ENCODE peak calls at places on chromosomes 4 and X, in five cellular contexts. Q is tibial artery, O is psoas muscle, C is fibroblast of lung, N is transverse colon. P is an unnamed sample. For H3K36me3 and H3K9me3, the result is how much of the 10 kb centered on the place peaks cover.

GRCh38 chr4:108107729-108108382 is 60.9 kb downstream of the LEF1 start:
- DNase-seq in C (no peak), Q (no peak), N (no peak), O (no peak), P (no peak)

GRCh38 chr4:85571008-85571407 is 96.1 kb downstream of the ARHGAP24 start:
- DNase-seq in C (no peak), O (no peak), N (no peak), Q (no peak), P (no peak)

GRCh38 chr4:70577220-70577927 is 14.7 kb upstream of the AMBN start:
- DNase-seq in Q (no peak), N (no peak), C (no peak), O (no peak), P (no peak)

GRCh38 chr4:183289688-183290087 is 30.4 kb downstream of the CLDN22 start:
- DNase-seq in N (no peak), C (no peak), O (no peak), Q (no peak), P (peak)

GRCh38 chrX:57573754-57574153 is 18.1 kb upstream of the ZXDB start:
- DNase-seq in O (no peak), Q (no peak), N (no peak), C (no peak), P (no peak)

GRCh38 chr4:56086561-56086960 is 137.8 kb downstream of the CEP135 start:
- DNase-seq in N (peak), O (no peak), Q (no peak), C (no peak), P (no peak)

GRCh38 chr4:15173251-15173650 is 171.0 kb downstream of the CPEB2 start:
- DNase-seq in C (no peak), N (no peak), O (no peak), Q (no peak), P (no peak)

GRCh38 chr4:6769138-6769983 is 13.2 kb upstream of the KIAA0232 start:
- DNase-seq in C (no peak), N (no peak), O (no peak), Q (no peak), P (no peak)

GRCh38 chr4:44025376-44026020 is 423.1 kb downstream of the KCTD8 start:
- DNase-seq in N (no peak), C (no peak), Q (no peak), O (no peak), P (no peak)

GRCh38 chr4:6962211-6963041 is 52.8 kb downstream of the TBC1D14 start:
- DNase-seq in Q (no peak), O (no peak), N (no peak), C (no peak), P (no peak)

GRCh38 chr4:169810325-169811323 is 52.9 kb upstream of the HPF1 start:
- DNase-seq in N (peak), C (peak), O (no peak), Q (no peak), P (no peak)

GRCh38 chr4:169270156-169270809 is 473 bp downstream of the SH3RF1 start:
- DNase-seq in Q (peak), N (peak), O (peak), C (peak), P (peak)

GRCh38 chrX:2954541-2954940 is 25.4 kb upstream of the ARSD start:
- DNase-seq in Q (no peak), C (no peak), N (no peak), O (no peak), P (no peak)

GRCh38 chr4:173200103-173200502 is 31.5 kb downstream of the GALNT7 start:
- DNase-seq in N (no peak), C (no peak), O (no peak), Q (no peak), P (no peak)

GRCh38 chr4:52853351-52853750 is 8.8 kb upstream of the RASL11B start:
- DNase-seq in C (peak), N (no peak), O (no peak), Q (no peak), P (no peak)

GRCh38 chr4:158016511-158016910 is 156.3 kb downstream of the GASK1B start:
- DNase-seq in N (no peak), O (no peak), Q (no peak), C (peak), P (no peak)

GRCh38 chr4:8664976-8665375 is 72.4 kb downstream of the CPZ start:
- DNase-seq in Q (no peak), C (no peak), O (no peak), N (no peak), P (no peak)

GRCh38 chr4:122921971-122922876 is at the start of gene NUDT6:
- DNase-seq in N (peak), C (peak), O (peak), Q (peak), P (peak)

GRCh38 chr4:147482281-147482680 is 1.4 kb downstream of the EDNRA start:
- DNase-seq in Q (no peak), O (no peak), N (no peak), C (peak), P (no peak)

GRCh38 chr4:174252412-174252811 is 31.1 kb downstream of the FBXO8 start:
- DNase-seq in N (no peak), Q (no peak), O (no peak), C (no peak), P (no peak)

GRCh38 chrX:65644621-65645287 is 22.7 kb upstream of the MSN start:
- DNase-seq in Q (peak), C (peak), O (peak), N (peak), P (peak)

GRCh38 chr4:13541720-13542576 is 2.4 kb downstream of the NKX3-2 start:
- DNase-seq in Q (no peak), N (peak), C (no peak), O (no peak), P (no peak)

GRCh38 chr4:13092702-13093101 is 391.4 kb downstream of the RAB28 start:
- DNase-seq in N (no peak), Q (peak), O (no peak), C (peak), P (peak)

GRCh38 chrX:119753639-119754257 is 4.6 kb upstream of the SOWAHD start:
- DNase-seq in Q (no peak), O (no peak), C (no peak), N (peak), P (no peak)

GRCh38 chr4:67332627-67333026 is 212.7 kb downstream of the CENPC start:
- DNase-seq in O (no peak), N (no peak), Q (no peak), C (no peak), P (no peak)

GRCh38 chr4:145176641-145177432 is 3.6 kb downstream of the OTUD4 start:
- DNase-seq in O (no peak), N (no peak), Q (no peak), C (no peak), P (no peak)

GRCh38 chrX:22109442-22109841 is 77.3 kb downstream of the PHEX start:
- DNase-seq in C (peak), Q (no peak), O (no peak), N (no peak), P (no peak)

GRCh38 chrX:47637546-47638195 is 7.9 kb upstream of the CFP start:
- DNase-seq in Q (peak), N (peak), O (peak), C (peak), P (no peak)

GRCh38 chr4:142743071-142743825 is 102.9 kb downstream of the INPP4B start:
- DNase-seq in N (no peak), Q (no peak), O (no peak), C (peak), P (no peak)

GRCh38 chr4:94076498-94076897 is 131.2 kb upstream of the SMARCAD1 start:
- DNase-seq in N (no peak), O (no peak), C (no peak), Q (no peak), P (no peak)

GRCh38 chr4:165972747-165973146 is 99.7 kb downstream of the TLL1 start:
- DNase-seq in C (peak), O (no peak), Q (no peak), N (no peak), P (no peak)

GRCh38 chrX:129549124-129549523 is 9.1 kb downstream of the OCRL start:
- DNase-seq in O (no peak), C (no peak), N (no peak), Q (no peak), P (no peak)

DNA sequence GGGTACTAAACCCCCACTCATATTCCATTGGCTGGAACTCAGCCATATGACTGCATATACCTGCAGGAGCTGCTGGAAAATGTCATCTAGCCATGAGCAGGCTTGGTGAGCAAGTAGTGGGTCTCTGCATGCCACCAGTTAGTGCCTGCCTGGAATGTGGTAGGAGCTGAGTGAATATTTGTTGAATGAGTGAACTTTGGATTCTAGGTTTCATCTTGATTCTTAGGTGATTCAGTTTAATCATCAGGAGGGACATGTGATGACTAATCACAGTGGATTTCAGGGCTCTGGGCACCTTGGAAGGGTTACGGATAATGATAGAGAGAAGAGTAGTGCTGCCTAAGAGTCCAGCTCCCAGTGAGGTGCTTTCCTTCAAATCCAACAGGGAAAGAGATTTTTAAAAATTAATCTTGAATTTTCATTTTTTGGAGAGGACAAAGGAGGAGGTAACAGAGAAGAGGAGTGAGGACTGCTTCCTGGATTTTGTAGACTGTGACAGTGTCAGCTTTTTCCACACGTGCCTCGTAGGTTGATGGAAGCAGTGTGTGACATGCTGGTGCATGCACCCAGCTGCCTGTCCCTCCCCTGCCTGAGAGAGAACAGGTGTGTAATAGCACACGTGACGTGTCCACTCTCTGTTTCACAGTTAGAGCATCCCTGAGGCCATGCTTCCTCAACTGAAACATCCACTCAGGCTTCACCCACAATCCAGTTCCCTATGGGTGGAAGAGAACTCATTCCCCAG is 30.4 kb downstream of the NHS start:
- DNase-seq in N (no peak), Q (no peak), C (peak), O (no peak), P (peak)
- H3K4me3 ChIP-seq in N (no peak), Q (no peak), C (no peak), O (no peak), P (no peak)

DNA sequence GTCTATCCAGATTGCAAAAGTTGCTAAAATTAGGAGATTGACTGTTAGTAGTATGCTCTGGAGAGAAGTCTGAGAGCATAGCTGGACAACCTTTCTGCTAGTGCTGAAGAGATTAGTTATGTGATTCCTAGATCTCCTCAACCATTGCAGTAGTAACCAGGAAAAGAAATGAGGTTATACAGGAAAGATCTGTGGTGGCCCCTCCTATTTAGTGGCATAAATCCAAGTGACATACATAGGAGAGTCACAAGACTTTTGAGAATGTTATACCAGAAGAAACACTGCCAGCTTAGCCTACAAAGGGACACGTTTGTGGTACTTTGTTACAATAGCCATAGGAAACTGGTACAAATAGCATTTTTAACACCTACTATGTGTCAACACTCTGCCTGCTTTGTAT is 105.2 kb downstream of the ATP10D start:
- DNase-seq in C (no peak), O (no peak), N (no peak), Q (no peak), P (no peak)
- H3K36me3 ChIP-seq in C (under half), O (under half), N (under half), Q (half or more), P (under half)

GRCh38 chr4:112120021-112120420 is 25.2 kb upstream of the FAM241A start:
- DNase-seq in C (no peak), N (no peak), Q (no peak), O (no peak), P (no peak)
- H3K9me3 ChIP-seq in C (under half), N (under half), Q (under half), O (under half), P (under half)

GRCh38 chrX:10482708-10483107 is 137.7 kb downstream of the MID1 start:
- DNase-seq in C (no peak), Q (no peak), O (no peak), N (no peak), P (no peak)

GRCh38 chrX:10479508-10479907 is 140.9 kb downstream of the MID1 start:
- DNase-seq in C (no peak), Q (no peak), O (no peak), N (no peak), P (no peak)

GRCh38 chrX:10483191-10483808 is 137.1 kb downstream of the MID1 start:
- DNase-seq in Q (no peak), C (peak), O (no peak), N (no peak), P (no peak)

GRCh38 chrX:10484683-10485247 is 135.6 kb downstream of the MID1 start:
- DNase-seq in N (no peak), Q (no peak), C (peak), O (no peak), P (no peak)

DNA sequence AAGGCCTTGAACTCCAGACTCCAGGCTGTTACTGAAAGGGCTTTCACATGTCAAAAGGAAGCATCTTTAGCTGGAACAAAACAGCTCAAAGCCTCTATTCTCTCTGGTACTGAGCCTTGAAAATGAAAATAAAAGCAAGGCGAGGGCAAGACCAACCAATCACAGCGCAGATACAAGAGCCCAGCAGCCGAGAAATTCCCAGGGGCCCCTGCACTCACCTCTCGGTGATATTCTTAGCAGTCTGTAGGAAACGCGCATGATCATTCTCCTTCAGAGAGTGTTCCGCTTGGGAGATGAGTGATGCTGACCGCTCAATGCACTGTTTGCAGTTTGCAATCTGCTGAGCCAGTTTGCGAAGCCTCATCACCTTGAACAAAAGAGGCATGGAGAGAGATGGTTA is 138.1 kb downstream of the MID1 start:
- DNase-seq in N (no peak), C (no peak), Q (no peak), O (no peak), P (no peak)
- H3K4me3 ChIP-seq in N (no peak), C (no peak), Q (no peak), O (no peak), P (no peak)